ENCODE peak calls at places on chromosomes 12 and 14, in four cellular contexts. One of them, this sample, is unnamed.
A peak's percentile ranks its signal among the peaks of the same experiment; 100 is the strongest.

GRCh38 chr14:96267336-96267735 is 11.3 kb downstream of the BDKRB1 start:
- DNase-seq in bronchial epithelial cell: peak; percentile 95
- DNase-seq in fibroblast of the aortic adventitia: peak; percentile 92
- DNase-seq in lower lobe of right lung: no peak
- DNase-seq in this sample: no peak

GRCh38 chr14:51395361-51395849 is 155.4 kb downstream of the TMX1 start:
- DNase-seq in fibroblast of the aortic adventitia: peak; percentile 94
- DNase-seq in bronchial epithelial cell: peak; percentile 99
- DNase-seq in lower lobe of right lung: peak; percentile 47
- DNase-seq in this sample: no peak

GRCh38 chr14:99672506-99673327 is 11.4 kb upstream of the CYP46A1 start:
- DNase-seq in fibroblast of the aortic adventitia: no peak
- DNase-seq in bronchial epithelial cell: no peak
- DNase-seq in lower lobe of right lung: no peak
- DNase-seq in this sample: no peak

GRCh38 chr14:28635387-28635786 is 131.2 kb upstream of the FOXG1 start:
- DNase-seq in fibroblast of the aortic adventitia: peak; percentile 71
- DNase-seq in bronchial epithelial cell: peak; percentile 37
- DNase-seq in lower lobe of right lung: no peak
- DNase-seq in this sample: no peak

GRCh38 chr12:14284189-14284722 is 81.2 kb upstream of the ATF7IP start:
- DNase-seq in fibroblast of the aortic adventitia: peak; percentile 17
- DNase-seq in lower lobe of right lung: no peak
- DNase-seq in bronchial epithelial cell: no peak
- DNase-seq in this sample: no peak

GRCh38 chr12:124294686-124295315 is at the start of gene RFLNA:
- DNase-seq in lower lobe of right lung: peak; percentile 41
- DNase-seq in fibroblast of the aortic adventitia: no peak
- DNase-seq in bronchial epithelial cell: no peak
- DNase-seq in this sample: no peak

GRCh38 chr12:47249719-47250506 is 170.2 kb upstream of the AMIGO2 start:
- DNase-seq in bronchial epithelial cell: peak; percentile 76
- DNase-seq in fibroblast of the aortic adventitia: peak; percentile 59
- DNase-seq in lower lobe of right lung: no peak
- DNase-seq in this sample: peak; percentile 11

GRCh38 chr14:100463937-100464336 is 123.3 kb downstream of the BEGAIN start:
- DNase-seq in bronchial epithelial cell: no peak
- DNase-seq in lower lobe of right lung: no peak
- DNase-seq in fibroblast of the aortic adventitia: no peak
- DNase-seq in this sample: no peak

GRCh38 chr12:50739611-50740010 is 24.3 kb upstream of the ATF1 start:
- DNase-seq in bronchial epithelial cell: no peak
- DNase-seq in fibroblast of the aortic adventitia: no peak
- DNase-seq in lower lobe of right lung: no peak
- DNase-seq in this sample: no peak

GRCh38 chr14:104900639-104901512 is 23.8 kb upstream of the PLD4 start:
- DNase-seq in bronchial epithelial cell: no peak
- DNase-seq in fibroblast of the aortic adventitia: no peak
- DNase-seq in lower lobe of right lung: no peak
- DNase-seq in this sample: no peak

GRCh38 chr14:38207830-38208815 is at the start of gene SSTR1:
- DNase-seq in fibroblast of the aortic adventitia: peak; percentile 4
- DNase-seq in bronchial epithelial cell: no peak
- DNase-seq in lower lobe of right lung: no peak
- DNase-seq in this sample: no peak

GRCh38 chr12:114479831-114480230 is 73.9 kb upstream of the TBX5 start:
- DNase-seq in lower lobe of right lung: no peak
- DNase-seq in fibroblast of the aortic adventitia: no peak
- DNase-seq in bronchial epithelial cell: peak; percentile 2
- DNase-seq in this sample: no peak
- H3K4me3 ChIP-seq in lower lobe of right lung: peak overlapping the region; percentile 49
- H3K4me3 ChIP-seq in fibroblast of the aortic adventitia: peak overlapping the region; percentile 60
- H3K4me3 ChIP-seq in bronchial epithelial cell: peak overlapping the region; percentile 12
- H3K4me3 ChIP-seq in this sample: no peak overlapping the region

DNA sequence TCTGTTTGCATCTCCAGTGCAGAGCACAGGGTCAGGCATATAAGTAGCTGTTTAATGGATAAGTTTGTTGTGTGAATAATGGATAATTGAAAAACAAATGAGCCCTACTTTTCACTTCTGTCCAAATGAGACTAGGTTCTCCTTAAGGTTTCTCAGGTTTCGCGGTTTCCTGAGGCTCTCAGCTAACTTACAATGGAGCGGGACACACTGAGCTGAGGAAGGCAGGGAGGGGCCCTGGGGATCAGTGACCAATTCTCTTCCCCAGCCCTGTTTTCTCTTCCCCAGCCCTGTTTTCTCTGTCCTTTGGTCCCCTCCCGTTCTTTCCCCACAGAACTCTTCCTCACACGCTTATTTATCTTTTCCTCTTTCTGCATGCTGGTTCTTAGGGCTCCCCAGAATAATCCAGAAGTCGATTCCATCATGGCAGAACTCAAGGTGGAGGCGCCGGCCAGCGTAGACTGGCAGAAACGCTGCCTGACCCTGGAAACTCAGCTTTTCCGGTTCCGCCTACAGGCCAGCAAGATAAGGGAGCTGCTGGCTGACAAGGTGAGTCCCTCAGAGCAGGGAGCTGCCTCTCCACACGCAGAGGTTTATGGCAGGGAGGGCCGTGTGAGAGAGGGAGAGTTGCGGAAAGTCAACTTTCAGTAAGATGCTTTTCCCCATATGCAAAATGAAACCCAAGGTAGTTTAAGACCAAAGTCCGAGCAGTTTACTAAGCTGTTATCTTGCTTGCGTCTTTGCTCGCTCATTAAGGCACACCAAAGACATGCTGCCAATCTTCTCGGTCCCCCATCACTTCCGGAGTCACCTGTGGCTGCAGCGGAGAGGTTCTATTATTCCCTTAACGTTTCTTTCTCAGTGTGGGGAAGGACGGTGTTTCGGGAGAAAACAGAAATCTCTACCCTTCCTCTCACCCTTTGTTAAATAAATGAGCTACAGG is 8.6 kb downstream of the PLEKHH1 start:
- DNase-seq in fibroblast of the aortic adventitia: no peak
- DNase-seq in bronchial epithelial cell: no peak
- DNase-seq in lower lobe of right lung: no peak
- DNase-seq in this sample: peak; percentile 5
- H3K4me3 ChIP-seq in fibroblast of the aortic adventitia: no peak overlapping the region
- H3K4me3 ChIP-seq in bronchial epithelial cell: no peak overlapping the region
- H3K4me3 ChIP-seq in lower lobe of right lung: no peak overlapping the region
- H3K4me3 ChIP-seq in this sample: no peak overlapping the region

GRCh38 chr12:27653661-27654060 is 42.6 kb upstream of the REP15 start:
- DNase-seq in bronchial epithelial cell: no peak
- DNase-seq in lower lobe of right lung: no peak
- DNase-seq in fibroblast of the aortic adventitia: no peak
- DNase-seq in this sample: no peak
- H3K4me3 ChIP-seq in bronchial epithelial cell: no peak overlapping the region
- H3K4me3 ChIP-seq in lower lobe of right lung: no peak overlapping the region
- H3K4me3 ChIP-seq in fibroblast of the aortic adventitia: no peak overlapping the region
- H3K4me3 ChIP-seq in this sample: no peak overlapping the region

DNA sequence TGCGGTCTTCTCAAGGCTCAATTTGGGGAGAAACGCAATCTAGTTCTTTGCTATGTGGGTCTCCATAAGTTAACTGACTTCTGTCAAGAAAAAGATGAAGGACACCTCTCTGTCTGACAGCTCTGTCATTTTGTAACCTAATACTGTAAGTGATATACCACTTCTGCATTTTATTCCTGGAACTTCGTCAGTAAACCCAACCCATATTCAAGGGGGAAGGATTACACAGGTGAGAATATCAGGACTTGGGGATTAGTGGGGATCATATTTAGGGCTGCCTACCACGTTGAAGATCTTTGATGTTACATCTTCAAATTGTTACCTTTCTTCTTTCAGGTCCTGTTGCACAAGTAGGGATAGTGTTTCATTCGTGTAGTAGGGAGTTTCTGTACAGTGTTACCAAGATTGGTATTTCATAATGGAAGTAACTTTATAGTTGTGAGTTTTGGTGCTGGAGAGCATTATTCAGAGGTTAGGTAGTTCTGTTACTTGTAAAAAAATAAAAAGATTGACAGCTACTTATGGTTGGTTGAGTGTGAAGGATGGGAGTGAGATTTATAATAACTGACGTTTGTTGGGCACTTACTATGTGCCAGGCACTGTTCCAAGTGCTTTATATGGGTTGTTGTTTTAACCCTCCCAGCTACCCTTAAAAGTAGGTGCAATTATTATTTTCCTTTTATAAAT is 1.6 kb downstream of the TMEM260 start:
- DNase-seq in bronchial epithelial cell: no peak
- DNase-seq in fibroblast of the aortic adventitia: no peak
- DNase-seq in lower lobe of right lung: no peak
- DNase-seq in this sample: no peak
- H3K4me3 ChIP-seq in bronchial epithelial cell: peak overlapping the region; percentile 99
- H3K4me3 ChIP-seq in fibroblast of the aortic adventitia: peak overlapping the region; percentile 99
- H3K4me3 ChIP-seq in lower lobe of right lung: peak overlapping the region; percentile 97
- H3K4me3 ChIP-seq in this sample: peak overlapping the region; percentile 83

DNA sequence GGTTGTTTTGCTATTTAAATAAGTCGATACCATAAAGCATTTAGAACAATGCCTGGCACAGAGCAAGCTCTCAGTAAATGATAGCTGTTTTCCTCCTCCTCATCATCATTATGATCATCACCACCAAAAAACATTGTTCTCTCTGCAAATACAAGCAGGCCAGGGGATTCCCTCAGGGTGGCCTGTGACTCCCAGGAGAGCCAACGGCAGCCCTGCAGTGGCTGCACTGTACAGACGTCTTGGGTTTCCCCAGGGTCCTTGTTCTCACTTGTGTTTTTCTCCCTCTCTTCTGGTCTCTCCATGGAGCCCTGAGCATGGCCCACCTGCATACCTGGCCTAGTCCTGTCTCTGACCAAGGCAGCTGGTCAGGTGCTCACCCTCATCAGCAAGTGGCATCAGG is 290.9 kb upstream of the PWP1 start:
- DNase-seq in lower lobe of right lung: no peak
- DNase-seq in bronchial epithelial cell: no peak
- DNase-seq in fibroblast of the aortic adventitia: no peak
- DNase-seq in this sample: no peak
- H3K4me3 ChIP-seq in lower lobe of right lung: no peak overlapping the region
- H3K4me3 ChIP-seq in bronchial epithelial cell: no peak overlapping the region
- H3K4me3 ChIP-seq in fibroblast of the aortic adventitia: no peak overlapping the region
- H3K4me3 ChIP-seq in this sample: no peak overlapping the region

GRCh38 chr12:132558861-132559623 is 51.3 kb downstream of the LRCOL1 start:
- DNase-seq in fibroblast of the aortic adventitia: no peak
- DNase-seq in lower lobe of right lung: no peak
- DNase-seq in bronchial epithelial cell: no peak
- DNase-seq in this sample: no peak
- H3K4me3 ChIP-seq in fibroblast of the aortic adventitia: peak overlapping the region; percentile 72
- H3K4me3 ChIP-seq in lower lobe of right lung: peak overlapping the region; percentile 67
- H3K4me3 ChIP-seq in bronchial epithelial cell: peak overlapping the region; percentile 69
- H3K4me3 ChIP-seq in this sample: peak overlapping the region; percentile 35